ENCODE peak calls at places on chromosome 9, in nine cellular contexts. One of them, this sample, is unnamed.

GRCh38 chr9:117800389-117800788 is 96.2 kb downstream of the TLR4 start:
- DNase-seq in Calu3: no peak
- DNase-seq in GM12865: no peak
- DNase-seq in RWPE1: no peak
- DNase-seq in chondrocyte: no peak
- DNase-seq in left ventricle myocardium inferior: no peak
- DNase-seq in progenitor cell of endocrine pancreas: no peak
- DNase-seq in GM13976: no peak
- DNase-seq in MM.1S: no peak
- DNase-seq in this sample: no peak

GRCh38 chr9:134382733-134383132 is 56.5 kb downstream of the RXRA start:
- DNase-seq in RWPE1: no peak
- DNase-seq in progenitor cell of endocrine pancreas: no peak
- DNase-seq in GM13976: no peak
- DNase-seq in chondrocyte: no peak
- DNase-seq in MM.1S: no peak
- DNase-seq in left ventricle myocardium inferior: no peak
- DNase-seq in Calu3: no peak
- DNase-seq in GM12865: no peak
- DNase-seq in this sample: no peak

GRCh38 chr9:89383721-89384300 is 65.5 kb downstream of the SECISBP2 start:
- DNase-seq in Calu3: no peak
- DNase-seq in left ventricle myocardium inferior: no peak
- DNase-seq in progenitor cell of endocrine pancreas: no peak
- DNase-seq in RWPE1: no peak
- DNase-seq in MM.1S: no peak
- DNase-seq in chondrocyte: no peak
- DNase-seq in GM12865: no peak
- DNase-seq in GM13976: no peak
- DNase-seq in this sample: no peak

GRCh38 chr9:112059145-112059979 is 115.7 kb downstream of the SUSD1 start:
- DNase-seq in MM.1S: no peak
- DNase-seq in GM13976: no peak
- DNase-seq in left ventricle myocardium inferior: no peak
- DNase-seq in RWPE1: peak
- DNase-seq in GM12865: peak
- DNase-seq in chondrocyte: no peak
- DNase-seq in Calu3: no peak
- DNase-seq in progenitor cell of endocrine pancreas: no peak
- DNase-seq in this sample: no peak

GRCh38 chr9:26054600-26055516 is 376.6 kb upstream of the TUSC1 start:
- DNase-seq in chondrocyte: no peak
- DNase-seq in GM13976: no peak
- DNase-seq in left ventricle myocardium inferior: no peak
- DNase-seq in GM12865: no peak
- DNase-seq in RWPE1: no peak
- DNase-seq in MM.1S: no peak
- DNase-seq in Calu3: no peak
- DNase-seq in progenitor cell of endocrine pancreas: no peak
- DNase-seq in this sample: no peak

GRCh38 chr9:129679537-129679936 is 14.1 kb downstream of the PRRX2 start:
- DNase-seq in MM.1S: no peak
- DNase-seq in progenitor cell of endocrine pancreas: no peak
- DNase-seq in left ventricle myocardium inferior: no peak
- DNase-seq in Calu3: no peak
- DNase-seq in chondrocyte: no peak
- DNase-seq in RWPE1: no peak
- DNase-seq in GM13976: no peak
- DNase-seq in GM12865: no peak
- DNase-seq in this sample: no peak

GRCh38 chr9:112861638-112862555 is 28.8 kb downstream of the SLC46A2 start:
- DNase-seq in Calu3: no peak
- DNase-seq in progenitor cell of endocrine pancreas: no peak
- DNase-seq in left ventricle myocardium inferior: peak
- DNase-seq in GM13976: no peak
- DNase-seq in RWPE1: no peak
- DNase-seq in MM.1S: no peak
- DNase-seq in chondrocyte: no peak
- DNase-seq in GM12865: no peak
- DNase-seq in this sample: no peak

GRCh38 chr9:113215142-113215541 is 5.9 kb downstream of the FKBP15 start:
- DNase-seq in GM12865: peak
- DNase-seq in chondrocyte: no peak
- DNase-seq in left ventricle myocardium inferior: no peak
- DNase-seq in RWPE1: peak
- DNase-seq in MM.1S: no peak
- DNase-seq in GM13976: no peak
- DNase-seq in progenitor cell of endocrine pancreas: no peak
- DNase-seq in Calu3: no peak
- DNase-seq in this sample: no peak

GRCh38 chr9:92961627-92962302 is 14.4 kb downstream of the FGD3 start:
- DNase-seq in GM13976: peak
- DNase-seq in GM12865: peak
- DNase-seq in progenitor cell of endocrine pancreas: no peak
- DNase-seq in Calu3: no peak
- DNase-seq in RWPE1: no peak
- DNase-seq in left ventricle myocardium inferior: no peak
- DNase-seq in chondrocyte: peak
- DNase-seq in MM.1S: no peak
- DNase-seq in this sample: peak

GRCh38 chr9:23611874-23612273 is 214.2 kb downstream of the ELAVL2 start:
- DNase-seq in left ventricle myocardium inferior: no peak
- DNase-seq in RWPE1: no peak
- DNase-seq in MM.1S: no peak
- DNase-seq in progenitor cell of endocrine pancreas: no peak
- DNase-seq in GM13976: no peak
- DNase-seq in chondrocyte: no peak
- DNase-seq in GM12865: no peak
- DNase-seq in Calu3: no peak
- DNase-seq in this sample: no peak

GRCh38 chr9:14616188-14616982 is 76.8 kb downstream of the ZDHHC21 start:
- DNase-seq in left ventricle myocardium inferior: no peak
- DNase-seq in chondrocyte: no peak
- DNase-seq in GM12865: peak
- DNase-seq in GM13976: no peak
- DNase-seq in MM.1S: peak
- DNase-seq in RWPE1: peak
- DNase-seq in Calu3: peak
- DNase-seq in progenitor cell of endocrine pancreas: no peak
- DNase-seq in this sample: peak
- TF ChIP-seq CTCF in left ventricle myocardium inferior: peak
- TF ChIP-seq CTCF in chondrocyte: peak
- TF ChIP-seq CTCF in GM12865: peak
- TF ChIP-seq CTCF in GM13976: peak
- TF ChIP-seq CTCF in MM.1S: peak
- TF ChIP-seq CTCF in RWPE1: peak
- TF ChIP-seq CTCF in Calu3: peak
- TF ChIP-seq CTCF in progenitor cell of endocrine pancreas: peak
- TF ChIP-seq CTCF in this sample: peak

GRCh38 chr9:73596321-73596720 is 444.7 kb downstream of the ANXA1 start:
- DNase-seq in progenitor cell of endocrine pancreas: no peak
- DNase-seq in chondrocyte: no peak
- DNase-seq in GM12865: no peak
- DNase-seq in MM.1S: no peak
- DNase-seq in Calu3: no peak
- DNase-seq in GM13976: no peak
- DNase-seq in RWPE1: no peak
- DNase-seq in left ventricle myocardium inferior: no peak
- DNase-seq in this sample: no peak
- TF ChIP-seq CTCF in progenitor cell of endocrine pancreas: no peak
- TF ChIP-seq CTCF in chondrocyte: no peak
- TF ChIP-seq CTCF in GM12865: no peak
- TF ChIP-seq CTCF in MM.1S: no peak
- TF ChIP-seq CTCF in Calu3: no peak
- TF ChIP-seq CTCF in GM13976: no peak
- TF ChIP-seq CTCF in RWPE1: no peak
- TF ChIP-seq CTCF in left ventricle myocardium inferior: no peak
- TF ChIP-seq CTCF in this sample: no peak

DNA sequence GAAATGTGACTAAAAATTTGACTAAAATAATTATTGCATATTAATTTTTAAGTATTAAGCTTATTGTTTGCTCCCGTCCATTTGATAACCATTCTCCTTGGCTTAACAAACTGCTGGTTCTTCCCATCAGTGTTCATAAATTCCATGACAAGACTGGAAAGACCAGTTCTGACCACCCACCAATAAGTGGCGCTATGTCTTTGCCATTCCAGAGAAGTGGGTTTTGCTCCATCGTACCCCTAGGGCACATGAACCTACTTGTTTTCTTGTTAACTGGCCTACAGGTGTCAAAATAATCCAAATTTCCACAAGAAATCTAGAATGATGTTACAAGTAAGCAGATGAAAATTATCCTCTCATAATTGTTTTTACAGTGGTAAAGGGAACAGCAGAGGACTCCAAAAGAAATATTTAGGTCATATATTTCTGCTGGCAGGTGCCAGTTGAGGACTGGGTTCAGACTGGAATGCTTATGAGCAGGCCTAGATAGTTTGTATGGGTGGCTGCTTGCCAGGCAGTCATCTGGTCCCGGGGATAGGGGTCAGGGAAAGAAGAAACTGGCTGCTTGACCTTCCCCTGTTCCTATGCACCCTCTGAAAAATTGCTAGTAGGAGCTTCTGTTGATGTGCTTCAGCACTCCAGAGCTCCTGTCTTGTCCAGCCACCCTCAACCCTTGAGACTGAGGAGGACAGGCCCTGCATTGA is 283.1 kb upstream of the ADAMTSL1 start:
- DNase-seq in GM13976: no peak
- DNase-seq in GM12865: no peak
- DNase-seq in MM.1S: no peak
- DNase-seq in Calu3: no peak
- DNase-seq in chondrocyte: no peak
- DNase-seq in left ventricle myocardium inferior: no peak
- DNase-seq in progenitor cell of endocrine pancreas: no peak
- DNase-seq in RWPE1: no peak
- DNase-seq in this sample: no peak
- TF ChIP-seq CTCF in GM13976: no peak
- TF ChIP-seq CTCF in GM12865: no peak
- TF ChIP-seq CTCF in MM.1S: no peak
- TF ChIP-seq CTCF in Calu3: no peak
- TF ChIP-seq CTCF in chondrocyte: peak
- TF ChIP-seq CTCF in left ventricle myocardium inferior: no peak
- TF ChIP-seq CTCF in progenitor cell of endocrine pancreas: peak
- TF ChIP-seq CTCF in RWPE1: no peak
- TF ChIP-seq CTCF in this sample: peak

GRCh38 chr9:79619930-79620329 is 48.2 kb downstream of the TLE4 start:
- DNase-seq in RWPE1: no peak
- DNase-seq in GM12865: no peak
- DNase-seq in MM.1S: no peak
- DNase-seq in left ventricle myocardium inferior: no peak
- DNase-seq in progenitor cell of endocrine pancreas: no peak
- DNase-seq in Calu3: no peak
- DNase-seq in GM13976: no peak
- DNase-seq in chondrocyte: no peak
- DNase-seq in this sample: no peak

GRCh38 chr9:79615038-79615437 is 43.3 kb downstream of the TLE4 start:
- DNase-seq in left ventricle myocardium inferior: no peak
- DNase-seq in chondrocyte: no peak
- DNase-seq in GM12865: no peak
- DNase-seq in MM.1S: no peak
- DNase-seq in GM13976: no peak
- DNase-seq in Calu3: no peak
- DNase-seq in progenitor cell of endocrine pancreas: no peak
- DNase-seq in RWPE1: no peak
- DNase-seq in this sample: peak

GRCh38 chr9:79616013-79616412 is 44.2 kb downstream of the TLE4 start:
- DNase-seq in GM12865: no peak
- DNase-seq in left ventricle myocardium inferior: no peak
- DNase-seq in progenitor cell of endocrine pancreas: no peak
- DNase-seq in MM.1S: no peak
- DNase-seq in RWPE1: no peak
- DNase-seq in Calu3: no peak
- DNase-seq in chondrocyte: no peak
- DNase-seq in GM13976: no peak
- DNase-seq in this sample: no peak

GRCh38 chr9:79616971-79617370 is 45.2 kb downstream of the TLE4 start:
- DNase-seq in GM13976: no peak
- DNase-seq in chondrocyte: no peak
- DNase-seq in MM.1S: no peak
- DNase-seq in RWPE1: no peak
- DNase-seq in GM12865: no peak
- DNase-seq in Calu3: no peak
- DNase-seq in left ventricle myocardium inferior: no peak
- DNase-seq in progenitor cell of endocrine pancreas: no peak
- DNase-seq in this sample: no peak

DNA sequence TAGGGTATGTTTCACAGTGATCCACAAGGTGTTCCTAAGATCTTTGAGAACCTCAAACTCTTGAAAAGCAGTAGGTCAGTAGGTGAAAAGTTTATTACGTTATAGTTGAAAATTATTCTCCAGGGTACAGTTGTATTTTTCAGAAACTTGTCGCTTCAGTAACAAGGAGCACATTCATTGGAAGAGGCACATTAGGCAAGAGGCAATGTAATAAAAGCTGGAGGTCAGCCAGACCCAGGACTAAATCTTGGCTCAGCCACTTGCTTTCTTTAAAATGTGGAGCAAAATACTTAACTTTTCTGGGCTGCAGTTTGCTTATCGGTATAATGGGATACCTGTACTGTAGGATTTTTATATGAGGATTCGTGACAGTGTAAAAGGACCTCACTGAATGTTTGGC is 45.6 kb downstream of the TLE4 start:
- DNase-seq in Calu3: no peak
- DNase-seq in GM13976: no peak
- DNase-seq in progenitor cell of endocrine pancreas: no peak
- DNase-seq in GM12865: no peak
- DNase-seq in left ventricle myocardium inferior: no peak
- DNase-seq in MM.1S: no peak
- DNase-seq in RWPE1: no peak
- DNase-seq in chondrocyte: no peak
- DNase-seq in this sample: no peak
- TF ChIP-seq CTCF in Calu3: no peak
- TF ChIP-seq CTCF in GM13976: no peak
- TF ChIP-seq CTCF in progenitor cell of endocrine pancreas: no peak
- TF ChIP-seq CTCF in GM12865: no peak
- TF ChIP-seq CTCF in left ventricle myocardium inferior: no peak
- TF ChIP-seq CTCF in MM.1S: no peak
- TF ChIP-seq CTCF in RWPE1: no peak
- TF ChIP-seq CTCF in chondrocyte: no peak
- TF ChIP-seq CTCF in this sample: no peak

DNA sequence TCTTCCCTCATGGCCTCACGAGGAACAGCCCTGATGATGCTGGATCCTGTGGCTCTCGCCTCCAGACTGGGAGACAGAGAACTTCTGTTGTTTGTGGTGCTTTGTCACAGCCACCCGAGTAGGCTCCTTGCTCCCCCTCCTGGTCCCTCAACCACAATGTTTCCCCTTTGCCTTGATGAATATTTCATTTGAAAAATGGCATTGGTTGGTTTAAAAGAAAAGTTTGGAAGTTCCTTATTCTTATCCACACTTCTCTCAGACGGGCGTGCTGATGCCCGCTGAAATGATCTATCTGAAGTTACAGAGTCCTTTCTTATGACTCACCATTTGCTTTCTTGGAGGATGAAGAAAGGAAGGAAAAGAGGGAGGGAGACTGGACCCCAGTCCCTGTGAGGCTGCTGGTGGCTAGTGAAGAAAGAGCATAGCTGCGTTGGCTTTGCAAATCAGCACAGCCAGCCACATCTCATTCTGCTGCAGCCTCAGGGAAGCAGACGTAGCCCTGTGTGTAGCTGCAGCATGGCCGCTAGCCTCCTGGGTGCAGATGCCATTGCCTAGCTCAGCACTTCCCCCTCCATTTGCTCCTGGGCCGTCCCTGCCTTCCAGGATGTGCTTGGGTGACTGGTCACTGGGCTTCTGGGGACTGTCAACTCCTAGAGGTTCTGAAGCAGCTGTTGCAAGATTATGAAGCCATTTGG is 185.9 kb downstream of the ERCC6L2 start:
- DNase-seq in Calu3: peak
- DNase-seq in progenitor cell of endocrine pancreas: no peak
- DNase-seq in left ventricle myocardium inferior: peak
- DNase-seq in RWPE1: peak
- DNase-seq in chondrocyte: no peak
- DNase-seq in GM13976: no peak
- DNase-seq in MM.1S: no peak
- DNase-seq in GM12865: peak
- DNase-seq in this sample: no peak
- TF ChIP-seq CTCF in Calu3: no peak
- TF ChIP-seq CTCF in progenitor cell of endocrine pancreas: peak
- TF ChIP-seq CTCF in left ventricle myocardium inferior: peak
- TF ChIP-seq CTCF in RWPE1: no peak
- TF ChIP-seq CTCF in chondrocyte: peak
- TF ChIP-seq CTCF in GM13976: peak
- TF ChIP-seq CTCF in MM.1S: no peak
- TF ChIP-seq CTCF in GM12865: peak
- TF ChIP-seq CTCF in this sample: peak